ENCODE peak calls at places on chromosomes 6 and 20, in four cellular contexts. W is cardiac muscle cell, E is putamen, S is Calu3. X is an unnamed sample.

GRCh38 chr20:43915209-43916072 is 789 bp downstream of the TOX2 start:
- DNase-seq in W (peak), E (no peak), S (no peak), X (no peak)

GRCh38 chr6:170068496-170068895 is 222.4 kb downstream of the DLL1 start:
- DNase-seq in W (no peak), E (no peak), S (no peak), X (no peak)

GRCh38 chr6:42390228-42390934 is 61.3 kb downstream of the TRERF1 start:
- DNase-seq in W (no peak), E (no peak), S (no peak), X (no peak)

GRCh38 chr6:142566628-142567396 is 265.0 kb downstream of the ADGRG6 start:
- DNase-seq in W (peak), E (no peak), S (peak), X (peak)

GRCh38 chr20:51428451-51429143 is 113.9 kb downstream of the NFATC2 start:
- DNase-seq in W (peak), E (no peak), S (no peak), X (no peak)

GRCh38 chr6:142871910-142872331 is 73.1 kb downstream of the HIVEP2 start:
- DNase-seq in W (peak), E (no peak), S (peak), X (peak)

GRCh38 chr6:159762681-159763293 is 942 bp downstream of the ACAT2 start:
- DNase-seq in W (no peak), E (no peak), S (no peak), X (peak)

GRCh38 chr6:157755752-157756411 is 67.2 kb upstream of the SNX9 start:
- DNase-seq in W (no peak), E (no peak), S (no peak), X (no peak)

GRCh38 chr6:133340557-133340956 is 99.4 kb downstream of the EYA4 start:
- DNase-seq in W (peak), E (no peak), S (peak), X (no peak)

GRCh38 chr6:2166717-2167116 is 78.7 kb downstream of the GMDS start:
- DNase-seq in W (no peak), E (no peak), S (no peak), X (no peak)

GRCh38 chr20:13009682-13010406 is 1.1 kb downstream of the SPTLC3 start:
- DNase-seq in W (peak), E (peak), S (peak), X (peak)

GRCh38 chr20:18879262-18879661 is 65.7 kb downstream of the SCP2D1 start:
- DNase-seq in W (no peak), E (no peak), S (peak), X (no peak)

GRCh38 chr20:63693975-63694595 is 2.4 kb upstream of the TNFRSF6B start:
- DNase-seq in W (no peak), E (no peak), S (no peak), X (peak)

GRCh38 chr6:33955566-33955965 is 151.8 kb upstream of the MLN start:
- DNase-seq in W (no peak), E (no peak), S (no peak), X (no peak)

X was measured in adrenal gland.